ENCODE peak calls at places on chromosomes 1 and 21, in five cellular contexts. T is K562, N is GM12878, B is HepG2, G is HCT116. L is an unnamed sample.

GRCh38 chr1:163315773-163316374 is 5.9 kb upstream of the NUF2 start:
- DNase-seq in T (peak), N (no peak), B (peak), G (no peak), L (no peak)

GRCh38 chr1:201346337-201346939 is 31.0 kb downstream of the TNNT2 start:
- DNase-seq in T (peak), N (no peak), B (peak), G (peak), L (no peak)

GRCh38 chr1:85884372-85885035 is 176.3 kb upstream of the ZNHIT6 start:
- DNase-seq in T (no peak), N (no peak), B (peak), G (no peak), L (no peak)

GRCh38 chr21:46347791-46348381 is 23.9 kb downstream of the PCNT start:
- DNase-seq in T (no peak), N (no peak), B (no peak), G (no peak), L (no peak)

GRCh38 chr1:161215079-161215478 is at the start of gene FCER1G:
- DNase-seq in T (peak), N (no peak), B (no peak), G (no peak), L (no peak)

GRCh38 chr1:203183828-203184227 is 2.7 kb downstream of the CHI3L1 start:
- DNase-seq in T (no peak), N (no peak), B (no peak), G (no peak), L (no peak)

GRCh38 chr1:177088974-177089373 is 75.5 kb downstream of the ASTN1 start:
- DNase-seq in T (no peak), N (no peak), B (no peak), G (no peak), L (no peak)

GRCh38 chr1:57061369-57061768 is 95.6 kb upstream of the C8B start:
- DNase-seq in T (no peak), N (no peak), B (peak), G (no peak), L (no peak)

GRCh38 chr1:67323087-67323486 is 15.4 kb downstream of the IL12RB2 start:
- DNase-seq in T (no peak), N (no peak), B (no peak), G (no peak), L (no peak)

GRCh38 chr1:228734881-228735801 is at the start of gene RHOU:
- DNase-seq in T (no peak), N (no peak), B (peak), G (peak), L (peak)

GRCh38 chr1:228736844-228737415 is 1.7 kb downstream of the RHOU start:
- DNase-seq in T (no peak), N (no peak), B (no peak), G (no peak), L (no peak)

GRCh38 chr1:228737613-228738012 is 2.3 kb downstream of the RHOU start:
- DNase-seq in T (no peak), N (no peak), B (no peak), G (no peak), L (no peak)

GRCh38 chr1:228733576-228733975 is 1.7 kb upstream of the RHOU start:
- DNase-seq in T (no peak), N (no peak), B (no peak), G (no peak), L (no peak)

DNA sequence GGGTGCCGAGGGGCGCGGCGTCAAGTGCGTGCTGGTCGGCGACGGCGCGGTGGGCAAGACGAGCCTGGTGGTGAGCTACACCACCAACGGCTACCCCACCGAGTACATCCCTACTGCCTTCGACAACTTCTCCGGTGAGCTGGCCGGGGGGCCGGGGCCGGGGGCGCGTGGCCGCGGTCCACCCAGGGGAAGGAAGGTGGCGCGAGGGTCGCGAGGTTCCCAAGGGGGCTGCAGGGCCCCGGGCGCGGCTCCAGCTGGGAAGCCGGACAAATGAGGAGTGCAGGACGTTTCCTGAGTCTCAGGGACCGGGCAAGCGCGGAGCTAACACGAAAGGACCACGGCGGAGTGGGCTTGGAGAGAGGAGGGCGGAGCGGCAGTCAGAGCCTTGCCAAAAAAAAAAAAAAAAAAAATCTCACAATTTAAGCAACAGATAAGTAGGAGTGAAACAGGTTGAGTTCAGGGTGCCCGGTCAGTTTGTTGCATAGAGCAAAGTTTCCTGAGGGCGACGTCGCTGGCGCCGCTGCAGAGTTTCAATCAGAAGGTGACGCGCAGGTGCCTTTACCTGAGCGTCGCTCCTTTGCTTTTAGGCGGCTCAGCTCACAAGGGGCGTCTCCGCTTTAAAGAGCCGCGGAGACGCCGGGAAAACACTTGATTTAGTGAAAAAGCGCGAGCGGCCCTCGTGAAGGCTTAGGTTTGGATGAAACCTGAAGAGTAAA is 750 bp downstream of the RHOU start:
- DNase-seq in T (no peak), N (no peak), B (no peak), G (peak), L (no peak)
- TF ChIP-seq CEBPB in T (no peak), N (no peak), B (no peak), G (no peak), L (no peak)

DNA sequence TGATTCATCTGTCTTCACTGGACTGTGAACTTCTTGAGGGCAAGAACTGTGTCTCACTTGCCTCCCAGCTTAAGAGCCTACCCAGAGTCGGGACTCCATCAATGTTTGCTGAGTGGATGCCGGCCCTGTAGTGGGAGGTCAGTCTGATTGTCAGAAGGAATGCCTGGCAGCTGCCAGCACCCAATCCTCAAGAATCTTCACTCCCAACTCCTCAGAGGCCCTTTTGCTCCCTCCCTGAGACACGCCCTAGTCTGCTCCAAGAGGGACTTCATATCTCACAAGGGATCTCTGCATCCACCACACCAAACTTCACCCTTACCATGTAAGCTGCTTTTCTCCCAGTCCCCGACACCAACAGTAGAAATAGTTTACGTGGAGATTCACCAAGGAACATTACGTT is 15.2 kb upstream of the KDM4A start:
- DNase-seq in T (peak), N (no peak), B (no peak), G (no peak), L (no peak)
- TF ChIP-seq SP1 in T (no peak), N (no peak), B (no peak), G (no peak), L (no peak)

DNA sequence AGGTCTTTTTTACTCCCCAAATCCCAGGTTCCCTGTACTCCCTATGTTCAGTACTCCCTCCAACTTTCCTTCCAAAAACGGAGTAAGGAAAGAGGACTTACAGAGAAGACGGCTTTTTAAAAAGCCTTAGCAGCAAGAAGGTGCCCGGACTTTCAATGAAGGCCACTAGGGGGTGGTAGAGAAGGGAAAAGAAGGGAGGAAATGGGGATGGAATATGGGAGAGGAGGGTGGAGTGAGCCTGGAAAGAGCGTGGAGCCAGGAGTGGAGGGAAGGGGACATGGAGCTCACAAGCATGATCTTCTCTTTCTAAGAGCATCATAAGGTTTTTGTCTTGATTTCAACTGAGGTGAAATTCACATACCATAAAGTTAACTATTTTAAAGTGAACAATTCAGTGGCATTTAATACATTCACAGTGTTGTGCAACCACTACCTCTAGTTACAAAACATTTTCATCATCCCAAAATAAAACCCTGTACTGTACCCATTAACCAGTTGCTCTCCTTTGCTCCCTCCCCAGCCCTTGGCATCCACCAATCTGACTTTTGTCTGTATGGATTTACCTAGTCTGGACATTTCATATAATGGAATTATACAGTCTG is 129.9 kb downstream of the ZNF281 start:
- DNase-seq in T (peak), N (no peak), B (peak), G (peak), L (peak)
- TF ChIP-seq CEBPB in T (peak), N (no peak), B (peak), G (no peak), L (peak)

DNA sequence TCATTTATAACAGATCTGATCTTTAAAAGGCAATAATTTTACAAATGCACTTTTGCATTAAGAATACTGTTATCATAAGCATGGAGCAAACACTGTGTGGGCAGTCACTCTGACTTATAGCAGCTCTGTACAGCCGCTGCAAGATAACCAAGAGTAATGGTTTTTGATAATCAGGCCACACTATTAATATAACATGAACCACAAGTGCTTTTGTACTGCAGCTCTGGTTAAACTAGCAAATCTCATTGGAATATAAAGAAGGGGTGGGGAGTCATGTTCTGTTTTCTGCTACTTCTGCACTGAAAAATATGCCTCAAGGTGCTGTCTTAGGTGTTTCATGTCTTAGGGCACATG is 357.4 kb downstream of the LMO4 start:
- DNase-seq in T (no peak), N (no peak), B (no peak), G (no peak), L (no peak)
- TF ChIP-seq SP1 in T (no peak), N (no peak), B (no peak), G (no peak), L (no peak)

GRCh38 chr1:209655412-209655811 is 3.2 kb upstream of the LAMB3 start:
- DNase-seq in T (no peak), N (no peak), B (no peak), G (no peak), L (no peak)
- TF ChIP-seq CEBPB in T (no peak), N (no peak), B (no peak), G (no peak), L (no peak)

GRCh38 chr1:167273027-167273800 is 52.5 kb downstream of the POU2F1 start:
- DNase-seq in T (no peak), N (no peak), B (no peak), G (no peak), L (no peak)
- TF ChIP-seq SP1 in T (no peak), N (no peak), B (no peak), G (no peak), L (no peak)

GRCh38 chr1:160118928-160119327 is 3.4 kb downstream of the ATP1A2 start:
- DNase-seq in T (no peak), N (no peak), B (no peak), G (no peak), L (no peak)

GRCh38 chr1:160115545-160116276 is at the start of gene ATP1A2:
- DNase-seq in T (no peak), N (no peak), B (no peak), G (no peak), L (no peak)

GRCh38 chr1:160117709-160118183 is 2.2 kb downstream of the ATP1A2 start:
- DNase-seq in T (no peak), N (no peak), B (no peak), G (no peak), L (no peak)

GRCh38 chr1:160117300-160117699 is 1.7 kb downstream of the ATP1A2 start:
- DNase-seq in T (no peak), N (no peak), B (no peak), G (no peak), L (no peak)

GRCh38 chr1:160116277-160117147 is 953 bp downstream of the ATP1A2 start:
- DNase-seq in T (no peak), N (no peak), B (no peak), G (no peak), L (no peak)
- TF ChIP-seq CEBPB in T (no peak), N (no peak), B (no peak), G (no peak), L (no peak)

GRCh38 chr1:181129771-181130606 is 41.5 kb downstream of the IER5 start:
- DNase-seq in T (peak), N (no peak), B (no peak), G (no peak), L (no peak)
- TF ChIP-seq SP1 in T (peak), N (no peak), B (no peak), G (no peak), L (no peak)

DNA sequence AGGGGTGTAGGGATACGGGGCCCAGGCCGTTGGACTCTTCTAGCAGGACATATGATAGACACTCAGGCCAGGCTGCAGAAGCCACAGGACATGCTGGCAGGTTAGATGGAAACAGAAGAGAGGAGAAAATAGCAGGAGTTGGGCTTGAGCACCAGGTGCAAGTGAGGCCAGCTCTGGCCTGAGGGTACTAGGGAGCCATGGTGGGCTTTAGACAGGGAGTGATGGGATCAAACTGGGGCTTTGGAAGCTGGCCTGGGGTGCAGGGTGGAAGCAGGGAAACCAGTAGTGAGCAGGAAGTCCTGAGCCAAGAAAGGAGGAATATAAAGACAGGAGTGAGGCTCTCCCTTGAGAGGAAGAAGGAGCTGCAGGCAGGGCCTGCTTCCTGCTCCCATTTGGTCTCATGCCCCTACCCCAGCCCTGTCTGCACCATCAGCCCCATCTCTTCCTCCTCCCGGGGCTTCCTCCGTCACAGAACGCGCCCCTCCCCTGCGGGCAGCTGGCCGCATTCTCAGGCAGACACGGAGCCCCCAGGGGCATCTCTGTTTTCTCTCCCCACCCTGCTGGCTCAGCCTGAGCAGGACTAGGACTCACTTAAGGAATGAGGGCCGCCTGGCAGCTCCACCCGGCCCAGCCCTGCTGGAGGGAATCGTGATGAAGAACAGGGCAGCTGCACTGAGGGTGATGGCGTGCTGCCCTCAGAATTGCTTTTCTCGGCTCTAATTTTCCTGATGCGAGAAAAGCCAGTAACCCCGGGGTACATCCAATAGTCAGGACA is 165.5 kb upstream of the TMEM51 start:
- DNase-seq in T (no peak), N (no peak), B (no peak), G (no peak), L (no peak)
- TF ChIP-seq CEBPB in T (no peak), N (no peak), B (no peak), G (no peak), L (no peak)

GRCh38 chr1:236395780-236396664 is 1.9 kb downstream of the EDARADD start:
- DNase-seq in T (peak), N (no peak), B (no peak), G (no peak), L (no peak)

GRCh38 chr1:236397173-236397759 is 3.2 kb downstream of the EDARADD start:
- DNase-seq in T (no peak), N (no peak), B (peak), G (no peak), L (no peak)

GRCh38 chr1:236394016-236394481 is at the start of gene EDARADD:
- DNase-seq in T (no peak), N (no peak), B (no peak), G (no peak), L (peak)

GRCh38 chr1:236396665-236397043 is 2.6 kb downstream of the EDARADD start:
- DNase-seq in T (no peak), N (no peak), B (no peak), G (no peak), L (peak)

DNA sequence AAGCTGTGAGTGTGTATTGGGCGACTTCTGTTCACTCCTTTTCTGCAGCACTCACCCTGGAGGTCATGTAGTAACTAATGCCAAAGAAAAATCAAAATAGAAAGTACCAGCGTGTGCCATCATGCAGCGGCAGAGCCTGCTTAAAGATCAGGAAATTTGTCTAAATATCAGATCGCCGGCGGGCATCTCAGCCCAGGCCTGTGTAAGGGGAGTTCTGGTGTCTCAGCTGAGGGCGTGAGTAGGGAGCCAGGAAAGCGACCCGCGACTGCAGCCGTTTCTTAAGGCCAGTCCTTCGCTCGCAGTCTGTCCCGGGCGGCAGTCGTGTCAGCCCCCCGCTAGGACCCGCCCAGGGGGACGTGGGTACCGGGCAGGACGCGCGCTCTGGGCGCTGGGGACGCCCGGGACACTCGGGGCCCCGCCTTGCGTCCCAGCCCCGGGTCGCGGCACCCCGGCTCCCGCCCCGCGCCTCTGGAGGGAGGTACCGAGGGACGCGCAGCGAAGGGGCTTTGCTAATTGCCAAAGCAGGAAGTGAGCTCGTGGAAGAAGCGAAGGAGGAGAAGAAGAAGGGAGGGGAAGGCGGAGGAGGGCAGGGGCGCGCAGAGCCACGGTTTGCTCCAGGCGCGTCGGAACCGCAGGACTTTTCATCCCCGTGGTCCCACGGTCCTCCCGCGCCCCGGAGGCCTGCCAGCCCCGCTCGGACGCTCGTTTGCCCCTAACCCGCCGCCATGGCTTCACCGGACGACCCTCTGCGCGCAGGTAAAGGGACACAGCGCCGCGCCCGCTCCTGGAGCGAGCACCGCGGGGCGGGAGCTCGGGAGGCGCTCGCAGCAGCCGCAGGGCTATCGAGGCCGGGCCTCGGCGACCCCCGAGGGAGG is 1.1 kb downstream of the EDARADD start:
- DNase-seq in T (peak), N (no peak), B (no peak), G (no peak), L (no peak)
- TF ChIP-seq SP1 in T (no peak), N (no peak), B (no peak), G (no peak), L (no peak)